ENCODE peak calls at places on chromosome 9, in four cellular contexts. O is HCT116, I is A549, D is endothelial cell of umbilical vein. C is an unnamed sample.

GRCh38 chr9:128986671-128987070 is 39.2 kb downstream of the NUP188 start:
- DNase-seq in O (no peak), I (no peak), D (no peak), C (no peak)

GRCh38 chr9:110141118-110141797 is 66.7 kb downstream of the C9orf152 start:
- DNase-seq in O (no peak), I (peak), D (peak), C (no peak)

GRCh38 chr9:8564960-8565359 is 765.4 kb upstream of the DMAC1 start:
- DNase-seq in O (no peak), I (no peak), D (no peak), C (no peak)

GRCh38 chr9:129138476-129139232 is 27.4 kb downstream of the PTPA start:
- DNase-seq in O (no peak), I (no peak), D (peak), C (no peak)

GRCh38 chr9:112028242-112029221 is 131.9 kb downstream of the UGCG start:
- DNase-seq in O (no peak), I (peak), D (no peak), C (no peak)

GRCh38 chr9:91395106-91395552 is 28.5 kb downstream of the NFIL3 start:
- DNase-seq in O (no peak), I (peak), D (no peak), C (peak)

GRCh38 chr9:129497064-129497836 is 123.7 kb downstream of the C9orf50 start:
- DNase-seq in O (no peak), I (no peak), D (peak), C (no peak)

GRCh38 chr9:87725900-87726709 is at the start of gene CTSL:
- DNase-seq in O (peak), I (peak), D (peak), C (peak)

GRCh38 chr9:12859704-12860251 is 85.0 kb downstream of the LURAP1L start:
- DNase-seq in O (peak), I (peak), D (peak), C (no peak)

GRCh38 chr9:77598510-77598909 is 49.6 kb downstream of the GNA14 start:
- DNase-seq in O (no peak), I (no peak), D (peak), C (no peak)

GRCh38 chr9:127853312-127854168 is 918 bp downstream of the ENG start:
- DNase-seq in O (no peak), I (no peak), D (peak), C (no peak)

GRCh38 chr9:19186240-19186639 is 44.3 kb upstream of the DENND4C start:
- DNase-seq in O (no peak), I (peak), D (no peak), C (no peak)

GRCh38 chr9:100352201-100352726 is 478 bp downstream of the TEX10 start:
- DNase-seq in O (no peak), I (no peak), D (peak), C (peak)

GRCh38 chr9:101738566-101739183 is at the start of gene GRIN3A:
- DNase-seq in O (no peak), I (peak), D (no peak), C (no peak)

GRCh38 chr9:20561542-20561941 is 60.8 kb downstream of the MLLT3 start:
- DNase-seq in O (no peak), I (no peak), D (no peak), C (no peak)

GRCh38 chr9:129174724-129175514 is 3.1 kb downstream of the IER5L start:
- DNase-seq in O (peak), I (peak), D (peak), C (peak)

GRCh38 chr9:114031948-114032688 is 46.0 kb downstream of the AMBP start:
- DNase-seq in O (no peak), I (no peak), D (no peak), C (no peak)

GRCh38 chr9:6680797-6681146 is 35.2 kb upstream of the GLDC start:
- DNase-seq in O (no peak), I (peak), D (no peak), C (peak)

GRCh38 chr9:318646-319045 is 104.0 kb downstream of the DOCK8 start:
- DNase-seq in O (no peak), I (no peak), D (no peak), C (no peak)

GRCh38 chr9:134169166-134169565 is 4.8 kb upstream of the RNU6ATAC start:
- DNase-seq in O (no peak), I (no peak), D (no peak), C (no peak)

GRCh38 chr9:93257808-93258331 is 73.9 kb downstream of the WNK2 start:
- DNase-seq in O (no peak), I (no peak), D (no peak), C (no peak)

GRCh38 chr9:36154213-36154952 is 14.8 kb upstream of the CCIN start:
- DNase-seq in O (no peak), I (peak), D (peak), C (peak)

GRCh38 chr9:127457191-127457878 is 6.0 kb downstream of the LRSAM1 start:
- DNase-seq in O (no peak), I (no peak), D (no peak), C (peak)

GRCh38 chr9:80504525-80505235 is 932.9 kb downstream of the TLE4 start:
- DNase-seq in O (no peak), I (no peak), D (no peak), C (no peak)

GRCh38 chr9:5817776-5818336 is 15.1 kb downstream of the ERMP1 start:
- DNase-seq in O (peak), I (peak), D (peak), C (peak)

GRCh38 chr9:129596541-129597328 is 24.2 kb downstream of the C9orf50 start:
- DNase-seq in O (peak), I (peak), D (no peak), C (no peak)

GRCh38 chr9:113361304-113362018 is 12.1 kb downstream of the BSPRY start:
- DNase-seq in O (no peak), I (no peak), D (peak), C (no peak)

GRCh38 chr9:16062542-16063240 is 509.8 kb downstream of the CCDC171 start:
- DNase-seq in O (peak), I (peak), D (peak), C (no peak)

GRCh38 chr9:113511047-113511521 is 47.6 kb downstream of the RGS3 start:
- DNase-seq in O (no peak), I (no peak), D (no peak), C (no peak)

GRCh38 chr9:19976226-19976625 is 187.4 kb upstream of the SLC24A2 start:
- DNase-seq in O (no peak), I (no peak), D (peak), C (peak)

GRCh38 chr9:90967171-90967570 is 165.6 kb downstream of the SYK start:
- DNase-seq in O (no peak), I (no peak), D (no peak), C (no peak)

GRCh38 chr9:136255166-136255538 is 9.5 kb upstream of the QSOX2 start:
- DNase-seq in O (no peak), I (no peak), D (no peak), C (peak)

GRCh38 chr9:130980526-130980925 is 28.4 kb upstream of the LAMC3 start:
- DNase-seq in O (no peak), I (no peak), D (no peak), C (no peak)

GRCh38 chr9:78366827-78367226 is 69.9 kb downstream of the PSAT1 start:
- DNase-seq in O (no peak), I (no peak), D (no peak), C (no peak)

GRCh38 chr9:4099961-4100360 is 199.9 kb downstream of the GLIS3 start:
- DNase-seq in O (no peak), I (no peak), D (no peak), C (no peak)

GRCh38 chr9:86822414-86822813 is 124.9 kb downstream of the GAS1 start:
- DNase-seq in O (no peak), I (no peak), D (no peak), C (no peak)

GRCh38 chr9:105284463-105284862 is 40.0 kb downstream of the SLC44A1 start:
- DNase-seq in O (no peak), I (no peak), D (no peak), C (no peak)

GRCh38 chr9:72292184-72292787 is 72.7 kb downstream of the ZFAND5 start:
- DNase-seq in O (no peak), I (peak), D (peak), C (peak)

DNA sequence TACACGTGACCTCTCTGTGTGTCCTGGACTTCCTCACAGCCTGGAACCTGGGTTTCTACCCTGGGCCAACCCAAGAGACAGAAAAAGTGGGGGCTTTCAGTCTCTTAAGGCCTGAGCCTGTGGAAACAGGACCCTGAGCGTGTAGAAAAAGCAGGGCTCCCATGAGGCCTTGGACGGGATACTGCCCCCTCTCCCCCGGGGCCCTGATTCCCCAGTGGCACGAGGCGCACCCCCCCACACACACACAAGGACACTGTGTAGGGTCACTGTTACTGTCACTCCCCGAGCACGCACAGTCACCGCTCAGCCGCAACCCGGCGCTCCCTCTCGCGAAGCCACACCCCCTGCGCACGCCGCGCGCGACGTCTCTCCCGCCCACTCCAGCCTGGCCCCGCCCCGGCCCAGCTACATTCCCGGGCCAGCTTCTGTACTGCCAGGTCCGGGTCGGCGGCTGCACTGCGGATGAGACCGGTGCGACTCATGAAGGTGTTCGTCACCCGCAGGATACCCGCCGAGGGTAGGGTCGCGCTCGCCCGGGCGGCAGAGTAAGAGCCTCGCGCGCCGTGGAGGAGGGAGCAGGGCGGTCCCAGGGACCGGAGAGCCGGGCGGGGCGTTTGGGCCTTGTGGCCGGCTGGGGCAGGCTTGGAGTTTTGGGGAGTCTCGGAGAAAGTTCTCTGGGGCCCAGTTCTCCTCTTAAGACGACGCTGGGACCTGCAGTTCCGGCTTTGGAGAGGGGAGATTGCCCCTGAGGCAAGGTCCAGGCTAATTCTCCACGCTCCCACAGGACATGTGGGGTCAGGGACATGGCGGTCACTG is at the start of gene GRHPR:
- DNase-seq in O (peak), I (peak), D (peak), C (peak)
- TF ChIP-seq POLR2A in O (peak), I (peak), D (peak), C (peak)

DNA sequence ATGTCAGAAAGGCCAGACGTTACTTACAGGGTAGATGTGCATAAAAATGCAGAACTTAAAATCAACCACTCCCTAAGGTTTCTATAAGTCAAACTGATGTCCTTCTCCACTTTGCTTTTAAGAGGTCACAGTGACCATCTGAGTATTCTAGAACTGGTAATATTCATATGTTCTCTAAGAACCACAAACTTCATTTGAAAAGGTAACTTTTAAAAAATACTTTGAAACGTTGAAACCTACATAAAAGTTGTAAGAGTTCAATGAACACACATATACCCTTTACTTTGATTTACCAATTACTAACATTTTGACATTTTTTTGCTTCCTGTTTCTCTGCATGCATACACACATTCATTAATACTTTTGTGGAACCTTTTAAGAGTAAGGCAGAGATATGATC is 18.9 kb downstream of the ACTL7A start:
- DNase-seq in O (no peak), I (no peak), D (no peak), C (no peak)
- TF ChIP-seq MAX in O (no peak), I (no peak), D (no peak), C (no peak)

GRCh38 chr9:124259273-124260078 is 1.7 kb downstream of the NEK6 start:
- DNase-seq in O (peak), I (peak), D (peak), C (peak)
- H3K4me3 ChIP-seq in O (peak), I (peak), D (peak), C (peak)

DNA sequence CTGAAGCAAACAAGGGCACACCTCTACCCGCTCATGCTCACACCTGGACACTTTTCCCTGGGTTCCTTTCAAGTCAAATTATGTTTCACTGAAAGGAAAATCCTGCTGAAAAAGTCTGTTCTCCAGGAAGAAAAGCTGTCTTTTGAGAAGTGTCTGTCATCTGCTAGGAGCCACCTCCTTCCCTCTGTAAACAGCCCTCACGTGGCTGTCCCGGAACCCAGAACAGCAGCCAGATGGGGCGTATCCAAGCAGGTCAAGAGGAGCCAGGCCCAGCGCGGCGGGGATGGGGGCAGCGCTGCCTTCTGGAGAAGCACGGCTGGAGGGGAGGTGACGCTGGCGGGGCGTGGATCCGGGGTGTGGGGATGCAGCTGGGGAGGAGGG is at the start of gene PNPLA7:
- DNase-seq in O (peak), I (peak), D (peak), C (peak)
- TF ChIP-seq POLR2A in O (no peak), I (no peak), D (no peak), C (no peak)

C was measured in NB4.